ENCODE peak calls at places on chromosomes 6 and 20, in five cellular contexts. V is H9, N is upper lobe of right lung, T is gastrocnemius medialis, D is thoracic aorta. L is an unnamed sample.

GRCh38 chr20:35093245-35093884 is 758 bp upstream of the TRPC4AP start:
- DNase-seq in V (no peak), N (no peak), T (no peak), D (no peak), L (no peak)

GRCh38 chr6:53326372-53327016 is 22.3 kb downstream of the ELOVL5 start:
- DNase-seq in V (peak), N (no peak), T (no peak), D (no peak), L (no peak)

GRCh38 chr6:158816329-158816728 is 2.8 kb downstream of the EZR start:
- DNase-seq in V (no peak), N (no peak), T (no peak), D (no peak), L (no peak)

GRCh38 chr20:36773123-36773547 is 428 bp downstream of the DSN1 start:
- DNase-seq in V (no peak), N (no peak), T (no peak), D (no peak), L (no peak)

GRCh38 chr6:7257521-7258230 is 55.3 kb downstream of the SSR1 start:
- DNase-seq in V (no peak), N (no peak), T (no peak), D (no peak), L (no peak)

GRCh38 chr6:138105880-138106664 is 1.1 kb downstream of the PERP start:
- DNase-seq in V (peak), N (no peak), T (no peak), D (no peak), L (no peak)

GRCh38 chr20:58884966-58885365 is 32.5 kb downstream of the GNAS start:
- DNase-seq in V (no peak), N (no peak), T (no peak), D (no peak), L (no peak)

GRCh38 chr6:8082954-8083858 is 19.0 kb upstream of the BLOC1S5 start:
- DNase-seq in V (no peak), N (no peak), T (no peak), D (no peak), L (no peak)

GRCh38 chr6:72683797-72684196 is 61.9 kb downstream of the KCNQ5 start:
- DNase-seq in V (no peak), N (no peak), T (no peak), D (no peak), L (no peak)

GRCh38 chr20:18431206-18431605 is 35.6 kb downstream of the DZANK1 start:
- DNase-seq in V (no peak), N (no peak), T (no peak), D (no peak), L (no peak)

GRCh38 chr6:139522471-139523220 is 148.2 kb upstream of the CITED2 start:
- DNase-seq in V (no peak), N (no peak), T (no peak), D (no peak), L (no peak)

GRCh38 chr20:49424536-49424935 is 57.9 kb downstream of the KCNB1 start:
- DNase-seq in V (peak), N (no peak), T (no peak), D (no peak), L (peak)

GRCh38 chr6:167648506-167649278 is 178.0 kb upstream of the AFDN start:
- DNase-seq in V (no peak), N (no peak), T (no peak), D (no peak), L (no peak)

GRCh38 chr6:135183532-135184440 is 2.7 kb downstream of the MYB start:
- DNase-seq in V (peak), N (peak), T (no peak), D (no peak), L (no peak)

GRCh38 chr6:135182120-135182992 is 1.2 kb downstream of the MYB start:
- DNase-seq in V (peak), N (peak), T (no peak), D (no peak), L (peak)

GRCh38 chr6:135181333-135182119 is 418 bp downstream of the MYB start:
- DNase-seq in V (peak), N (no peak), T (no peak), D (no peak), L (no peak)

GRCh38 chr6:135180458-135181332 is at the start of gene MYB:
- DNase-seq in V (peak), N (peak), T (no peak), D (no peak), L (peak)

GRCh38 chr6:135182993-135183531 is 2.0 kb downstream of the MYB start:
- DNase-seq in V (peak), N (peak), T (no peak), D (no peak), L (no peak)
- H3K27ac ChIP-seq in V (no peak), N (no peak), T (no peak), D (no peak), L (no peak)

GRCh38 chr6:156686940-156687874 is 90.0 kb upstream of the ARID1B start:
- DNase-seq in V (peak), N (peak), T (peak), D (peak), L (peak)

GRCh38 chr6:156685823-156686428 is 91.3 kb upstream of the ARID1B start:
- DNase-seq in V (no peak), N (no peak), T (no peak), D (no peak), L (no peak)

GRCh38 chr6:156689656-156690055 is 87.5 kb upstream of the ARID1B start:
- DNase-seq in V (no peak), N (no peak), T (no peak), D (no peak), L (no peak)

GRCh38 chr6:156687875-156688549 is 89.2 kb upstream of the ARID1B start:
- DNase-seq in V (peak), N (peak), T (no peak), D (no peak), L (no peak)

GRCh38 chr6:156686429-156686939 is 90.7 kb upstream of the ARID1B start:
- DNase-seq in V (peak), N (no peak), T (peak), D (no peak), L (no peak)
- TF ChIP-seq CTCF in V (peak), N (peak), T (peak), D (peak), L (peak)

GRCh38 chr20:62761759-62762131 is 34.5 kb upstream of the MRGBP start:
- DNase-seq in V (no peak), N (no peak), T (no peak), D (no peak), L (peak)
- H3K27ac ChIP-seq in V (no peak), N (no peak), T (no peak), D (no peak), L (no peak)

GRCh38 chr6:98839788-98840361 is 5.5 kb downstream of the POU3F2 start:
- DNase-seq in V (no peak), N (no peak), T (no peak), D (no peak), L (no peak)
- TF ChIP-seq CTCF in V (peak), N (no peak), T (no peak), D (no peak), L (no peak)

GRCh38 chr6:23003671-23004598 is 434.6 kb downstream of the HDGFL1 start:
- DNase-seq in V (no peak), N (no peak), T (peak), D (peak), L (peak)
- H3K27ac ChIP-seq in V (no peak), N (no peak), T (no peak), D (peak), L (peak)